ENCODE peak calls at places on chromosomes 12 and 14, in ten cellular contexts. K, M, Y, R, T, L, Z, I, U and V are unnamed samples.

GRCh38 chr14:23364604-23365352 is at the start of gene EFS:
- DNase-seq in K (no peak), M (no peak), Y (peak; percentile 49), R (peak; percentile 71), T (peak; percentile 85), L (no peak), Z (no peak), I (peak; percentile 68), U (peak; percentile 75), V (peak; percentile 69)

GRCh38 chr12:57896437-57897201 is 44.7 kb upstream of the ATP23 start:
- DNase-seq in K (peak; percentile 83), M (peak; percentile 92), Y (peak; percentile 86), R (peak; percentile 84), T (peak; percentile 91), L (peak; percentile 20), Z (peak; percentile 85), I (peak; percentile 87), U (peak; percentile 82), V (peak; percentile 84)

GRCh38 chr12:122048156-122048555 is 26.5 kb downstream of the BCL7A start:
- DNase-seq in K (no peak), M (no peak), Y (no peak), R (no peak), T (no peak), L (no peak), Z (no peak), I (no peak), U (no peak), V (no peak)

GRCh38 chr14:68964300-68965093 is 14.6 kb downstream of the ACTN1 start:
- DNase-seq in K (peak; percentile 48), M (no peak), Y (peak; percentile 81), R (no peak), T (peak; percentile 37), L (no peak), Z (no peak), I (no peak), U (no peak), V (no peak)

GRCh38 chr12:47776471-47777143 is 3.6 kb downstream of the SLC48A1 start:
- DNase-seq in K (no peak), M (peak; percentile 67), Y (peak; percentile 49), R (no peak), T (no peak), L (no peak), Z (peak; percentile 44), I (no peak), U (no peak), V (no peak)

GRCh38 chr14:33404054-33404453 is 465.4 kb downstream of the NPAS3 start:
- DNase-seq in K (no peak), M (no peak), Y (peak; percentile 51), R (no peak), T (no peak), L (no peak), Z (no peak), I (no peak), U (no peak), V (no peak)

GRCh38 chr12:99810718-99811593 is 163.4 kb downstream of the GARIN6 start:
- DNase-seq in K (no peak), M (no peak), Y (peak; percentile 41), R (no peak), T (no peak), L (no peak), Z (no peak), I (no peak), U (peak; percentile 21), V (no peak)

GRCh38 chr12:75917083-75917482 is 114.5 kb downstream of the PHLDA1 start:
- DNase-seq in K (no peak), M (no peak), Y (no peak), R (no peak), T (no peak), L (no peak), Z (no peak), I (no peak), U (no peak), V (no peak)

GRCh38 chr12:98594050-98594853 is 766 bp downstream of the SLC25A3 start:
- DNase-seq in K (peak; percentile 79), M (peak; percentile 77), Y (peak; percentile 38), R (no peak), T (peak; percentile 73), L (no peak), Z (peak; percentile 81), I (peak; percentile 68), U (peak; percentile 36), V (peak; percentile 41)

GRCh38 chr12:10667581-10667980 is 6.3 kb downstream of the STYK1 start:
- DNase-seq in K (no peak), M (no peak), Y (no peak), R (no peak), T (no peak), L (no peak), Z (no peak), I (no peak), U (no peak), V (no peak)

DNA sequence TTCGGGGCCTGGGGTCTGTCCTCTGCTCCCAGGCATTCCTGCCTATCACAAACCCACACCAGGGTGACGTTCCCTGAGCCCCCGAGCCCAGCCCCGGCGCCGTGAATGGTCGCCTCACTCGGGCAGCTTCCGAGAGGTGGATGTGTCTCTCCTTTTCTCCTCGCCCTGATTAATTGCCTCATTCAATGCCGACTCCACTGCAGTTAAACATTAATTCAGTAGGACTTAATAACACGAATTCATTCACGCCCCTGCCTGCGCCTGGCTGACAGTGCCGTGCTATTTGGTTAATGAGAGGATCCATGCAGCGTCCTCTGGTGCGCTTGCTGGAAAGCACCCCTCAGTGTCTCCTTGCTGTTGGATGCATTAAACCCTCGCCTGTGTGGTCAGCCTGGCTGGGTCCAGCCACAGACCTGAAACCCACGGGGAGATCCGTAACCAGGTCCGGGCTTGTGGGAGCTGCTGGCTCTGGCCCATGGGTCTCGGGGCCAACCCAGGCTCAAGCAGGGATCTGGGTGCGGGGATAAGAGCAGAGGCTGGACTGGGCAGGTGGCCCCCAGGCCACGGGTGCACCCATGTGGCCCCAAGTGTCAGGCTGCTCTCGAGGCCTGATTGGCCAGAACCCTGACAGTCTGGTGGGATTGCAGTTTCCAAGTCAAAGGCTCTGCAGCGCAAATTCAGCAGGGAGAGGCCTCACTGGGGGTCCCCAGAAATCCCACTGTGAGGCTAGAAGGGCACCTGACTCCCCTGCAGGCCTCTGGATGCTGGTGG is 55.4 kb downstream of the FBRSL1 start:
- DNase-seq in K (no peak), M (no peak), Y (no peak), R (no peak), T (no peak), L (no peak), Z (no peak), I (no peak), U (no peak), V (no peak)
- H3K9me3 ChIP-seq in K (no peaks in the 10 kb centered on the region), M (no peaks in the 10 kb centered on the region), Y (no peaks in the 10 kb centered on the region), R (no peaks in the 10 kb centered on the region), T (no peaks in the 10 kb centered on the region), L (no peaks in the 10 kb centered on the region), Z (no peaks in the 10 kb centered on the region), I (no peaks in the 10 kb centered on the region), U (no peaks in the 10 kb centered on the region), V (no peaks in the 10 kb centered on the region)

GRCh38 chr12:93060666-93061413 is 131.7 kb upstream of the EEA1 start:
- DNase-seq in K (no peak), M (peak; percentile 72), Y (peak; percentile 70), R (peak; percentile 42), T (no peak), L (no peak), Z (no peak), I (no peak), U (peak; percentile 6), V (no peak)
- TF ChIP-seq CTCF in K (no peak), M (no peak), Y (peak; percentile 9), R (no peak), T (no peak), L (no peak), Z (no peak), I (no peak), U (peak; percentile 32), V (peak; percentile 26)

DNA sequence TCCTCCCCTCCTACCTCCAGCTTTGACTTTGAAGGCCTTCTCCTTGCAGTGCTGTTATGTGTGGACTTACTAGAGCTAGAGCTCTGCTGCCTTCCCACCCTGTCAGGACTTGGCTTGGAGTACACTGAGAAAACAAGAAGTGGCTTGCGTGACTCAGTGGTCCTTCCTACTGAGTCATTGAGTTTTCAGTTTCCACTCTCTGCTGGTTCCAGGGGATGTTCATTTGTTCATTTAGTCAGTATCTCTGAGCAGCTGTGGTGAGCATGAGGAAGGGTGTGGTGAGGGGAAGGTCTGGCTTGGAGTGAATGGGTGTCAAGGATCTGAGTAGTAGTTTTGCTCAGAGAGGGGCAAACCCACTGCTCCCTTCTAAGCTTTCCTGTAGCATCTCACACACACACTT is 17.2 kb upstream of the ELK3 start:
- DNase-seq in K (no peak), M (no peak), Y (peak; percentile 42), R (no peak), T (no peak), L (no peak), Z (no peak), I (no peak), U (no peak), V (no peak)
- H3K9me3 ChIP-seq in K (no peaks in the 10 kb centered on the region), M (peaks cover 3% of the 10 kb centered on the region), Y (no peaks in the 10 kb centered on the region), R (no peaks in the 10 kb centered on the region), T (peaks cover 9% of the 10 kb centered on the region), L (peaks cover 3% of the 10 kb centered on the region), Z (peaks cover 3% of the 10 kb centered on the region), I (no peaks in the 10 kb centered on the region), U (no peaks in the 10 kb centered on the region), V (peaks cover 15% of the 10 kb centered on the region)

GRCh38 chr12:62657363-62657632 is 190.7 kb downstream of the MON2 start:
- DNase-seq in K (no peak), M (no peak), Y (no peak), R (no peak), T (no peak), L (no peak), Z (no peak), I (no peak), U (no peak), V (no peak)
- TF ChIP-seq CTCF in K (no peak), M (no peak), Y (no peak), R (no peak), T (no peak), L (no peak), Z (no peak), I (no peak), U (no peak), V (no peak)